ENCODE peak calls at places on chromosome 13, in nine cellular contexts. C is A549, F is substantia nigra, K is thoracic aorta, A is ovary, X is iPS DF 6.9, M is PC-9, U is heart right ventricle, B is H9. Q is an unnamed sample.

GRCh38 chr13:100597253-100597652 is 8.7 kb upstream of the GGACT start:
- DNase-seq in C (no peak), F (no peak), K (no peak), A (no peak), X (no peak), M (peak; percentile 42), U (no peak), B (no peak), Q (no peak)

GRCh38 chr13:106566682-106567420 is 1.1 kb downstream of the ARGLU1 start:
- DNase-seq in C (peak; percentile 55), F (peak; percentile 63), K (no peak), A (peak; percentile 68), X (no peak), M (peak; percentile 51), U (peak; percentile 66), B (peak; percentile 56), Q (no peak)

GRCh38 chr13:38872693-38873092 is 117.9 kb downstream of the STOML3 start:
- DNase-seq in C (peak; percentile 41), F (peak; percentile 21), K (no peak), A (peak; percentile 38), X (peak; percentile 29), M (no peak), U (peak; percentile 12), B (peak; percentile 67), Q (no peak)

GRCh38 chr13:101916108-101916757 is 463.8 kb downstream of the ITGBL1 start:
- DNase-seq in C (peak; percentile 37), F (no peak), K (no peak), A (no peak), X (no peak), M (no peak), U (peak; percentile 40), B (peak; percentile 77), Q (no peak)

GRCh38 chr13:26476111-26476743 is 81.3 kb upstream of the WASF3 start:
- DNase-seq in C (no peak), F (no peak), K (no peak), A (peak; percentile 46), X (no peak), M (no peak), U (no peak), B (peak; percentile 84), Q (no peak)

GRCh38 chr13:87527036-87527435 is 144.1 kb upstream of the SLITRK5 start:
- DNase-seq in C (no peak), F (no peak), K (no peak), A (no peak), X (no peak), M (no peak), U (no peak), B (no peak), Q (no peak)

GRCh38 chr13:31166591-31166990 is 4.9 kb upstream of the HSPH1 start:
- DNase-seq in C (peak; percentile 16), F (no peak), K (no peak), A (no peak), X (no peak), M (peak; percentile 53), U (no peak), B (no peak), Q (no peak)

GRCh38 chr13:68359105-68359504 is 1129.0 kb upstream of the PCDH9 start:
- DNase-seq in C (no peak), F (no peak), K (no peak), A (no peak), X (no peak), M (no peak), U (no peak), B (no peak), Q (no peak)

GRCh38 chr13:84393981-84394625 is 511.8 kb upstream of the SLITRK1 start:
- DNase-seq in C (no peak), F (no peak), K (no peak), A (no peak), X (no peak), M (no peak), U (no peak), B (no peak), Q (peak; percentile 41)

GRCh38 chr13:99353836-99354235 is 46.6 kb upstream of the GPR183 start:
- DNase-seq in C (no peak), F (no peak), K (no peak), A (no peak), X (no peak), M (no peak), U (no peak), B (no peak), Q (no peak)

GRCh38 chr13:51770681-51771417 is 33.1 kb downstream of the DHRS12 start:
- DNase-seq in C (no peak), F (no peak), K (no peak), A (no peak), X (no peak), M (no peak), U (no peak), B (no peak), Q (no peak)
- H3K27ac ChIP-seq in C (no peak overlapping the region), F (peak overlapping the region; percentile 38), K (peak overlapping the region; percentile 84), A (peak overlapping the region; percentile 97), X (no peak overlapping the region), M (no peak overlapping the region), U (peak overlapping the region; percentile 60), B (no peak overlapping the region), Q (no peak overlapping the region)

DNA sequence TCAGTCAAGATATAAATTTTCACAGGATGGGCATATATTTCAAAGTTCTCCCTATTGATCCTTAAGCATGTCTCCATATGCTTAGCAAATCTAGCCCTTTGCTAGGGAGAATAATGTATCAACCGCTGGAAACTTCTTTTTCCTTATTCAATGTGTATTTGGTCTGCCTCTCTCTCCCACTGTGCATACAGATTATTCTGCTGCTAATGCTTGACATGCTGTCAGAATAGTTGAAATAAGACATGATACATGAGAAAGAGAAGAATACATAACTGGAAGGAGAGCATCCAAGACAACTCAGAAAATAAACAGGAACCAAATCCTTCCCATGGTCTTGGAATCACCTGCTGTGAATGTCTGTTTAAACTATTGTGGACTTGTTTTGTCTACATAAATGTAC is 1103.1 kb downstream of the EFNB2 start:
- DNase-seq in C (no peak), F (no peak), K (no peak), A (no peak), X (no peak), M (no peak), U (no peak), B (no peak), Q (no peak)
- H3K27ac ChIP-seq in C (no peak overlapping the region), F (no peak overlapping the region), K (no peak overlapping the region), A (no peak overlapping the region), X (no peak overlapping the region), M (no peak overlapping the region), U (no peak overlapping the region), B (no peak overlapping the region), Q (no peak overlapping the region)

DNA sequence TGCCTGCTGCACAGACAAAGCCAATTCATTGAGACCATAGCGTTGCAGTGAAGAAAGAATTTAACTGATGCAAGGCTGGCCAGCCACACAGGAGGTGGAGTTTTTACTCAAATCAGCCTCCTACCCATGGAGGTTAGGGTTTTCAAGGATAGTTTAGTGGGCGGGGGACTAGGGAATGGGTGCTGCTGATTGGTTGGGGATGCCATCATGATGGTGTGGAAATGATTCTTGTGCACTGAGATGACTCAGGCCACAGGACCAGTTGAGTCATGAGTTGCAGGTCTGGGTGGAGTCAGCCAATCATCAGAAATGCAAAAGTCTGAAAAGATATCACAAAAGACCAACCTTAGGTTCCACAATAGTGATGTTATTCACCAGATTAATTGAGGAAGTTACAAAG is 359.6 kb downstream of the FOXO1 start:
- DNase-seq in C (no peak), F (no peak), K (no peak), A (no peak), X (no peak), M (no peak), U (no peak), B (no peak), Q (no peak)
- H3K27ac ChIP-seq in C (no peak overlapping the region), F (no peak overlapping the region), K (no peak overlapping the region), A (no peak overlapping the region), X (no peak overlapping the region), M (no peak overlapping the region), U (no peak overlapping the region), B (no peak overlapping the region), Q (no peak overlapping the region)

GRCh38 chr13:41565221-41565620 is 107.9 kb downstream of the RGCC start:
- DNase-seq in C (no peak), F (peak; percentile 40), K (no peak), A (no peak), X (no peak), M (no peak), U (no peak), B (no peak), Q (no peak)
- H3K27ac ChIP-seq in C (no peak overlapping the region), F (peak overlapping the region; percentile 98), K (no peak overlapping the region), A (no peak overlapping the region), X (no peak overlapping the region), M (no peak overlapping the region), U (no peak overlapping the region), B (no peak overlapping the region), Q (no peak overlapping the region)

DNA sequence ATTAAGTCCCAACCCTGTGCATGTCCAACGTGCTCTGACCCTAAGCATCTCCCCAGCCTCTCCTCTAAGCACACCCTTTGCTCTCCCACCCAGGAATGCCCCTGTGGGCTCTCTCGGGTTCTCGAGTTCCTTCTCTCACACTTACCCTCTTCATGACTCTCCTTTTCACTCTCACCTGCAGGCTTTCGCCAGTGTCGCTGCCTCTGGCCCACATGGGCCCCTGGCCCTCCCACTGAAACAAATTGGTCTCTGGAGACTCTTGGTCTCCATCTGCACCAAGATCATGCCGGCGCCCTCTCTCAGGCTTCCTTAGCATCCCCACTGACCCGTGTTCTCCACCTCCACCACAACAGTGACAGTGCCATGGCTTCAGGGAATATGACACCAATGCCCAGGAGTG is 19.6 kb upstream of the SACS start:
- DNase-seq in C (no peak), F (no peak), K (no peak), A (no peak), X (no peak), M (no peak), U (no peak), B (no peak), Q (no peak)
- H3K27ac ChIP-seq in C (no peak overlapping the region), F (no peak overlapping the region), K (no peak overlapping the region), A (no peak overlapping the region), X (no peak overlapping the region), M (no peak overlapping the region), U (no peak overlapping the region), B (no peak overlapping the region), Q (no peak overlapping the region)

DNA sequence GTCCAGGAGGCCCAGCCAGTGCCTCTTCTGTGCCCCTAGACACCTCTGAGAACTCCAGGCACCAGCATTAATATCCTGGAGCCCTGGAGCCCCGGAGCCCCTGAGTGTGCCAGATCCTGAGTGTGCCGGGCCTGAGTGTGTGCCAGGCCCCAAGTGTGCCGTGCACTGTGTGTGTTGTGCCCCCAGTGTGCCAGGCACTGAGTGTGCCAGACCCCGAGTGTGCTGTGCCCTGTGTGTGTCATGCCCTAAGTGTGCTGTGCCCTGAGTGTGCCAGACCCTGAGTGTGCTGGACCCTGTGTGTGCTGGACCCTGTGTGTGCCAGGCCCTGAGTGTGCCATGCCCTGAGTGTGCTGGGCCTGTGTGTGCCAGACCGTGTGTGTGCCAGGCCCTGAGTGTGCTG is 54.1 kb downstream of the C13orf46 start:
- DNase-seq in C (no peak), F (no peak), K (no peak), A (peak; percentile 19), X (no peak), M (no peak), U (no peak), B (peak; percentile 17), Q (no peak)
- H3K27ac ChIP-seq in C (no peak overlapping the region), F (no peak overlapping the region), K (no peak overlapping the region), A (no peak overlapping the region), X (no peak overlapping the region), M (no peak overlapping the region), U (no peak overlapping the region), B (no peak overlapping the region), Q (no peak overlapping the region)

DNA sequence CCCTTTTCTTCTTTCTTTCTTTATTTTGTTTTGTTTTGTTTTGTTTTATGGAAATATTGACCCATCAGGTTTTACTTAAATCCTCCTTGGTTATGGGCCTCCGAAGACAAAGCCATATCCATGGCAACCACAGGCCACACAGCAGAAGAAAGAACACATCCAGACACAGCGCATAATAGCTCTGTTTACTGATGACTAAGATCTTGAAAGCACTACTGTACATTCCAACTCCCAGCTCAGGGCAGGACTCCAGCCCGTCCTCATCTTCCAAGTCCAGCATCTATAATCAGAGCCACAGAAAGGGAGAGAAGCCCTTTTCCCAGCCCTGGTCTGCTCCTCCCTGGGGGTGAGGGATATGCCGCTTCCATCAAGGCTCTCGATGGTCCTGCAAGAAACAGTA is 84.3 kb downstream of the NUFIP1 start:
- DNase-seq in C (peak; percentile 75), F (peak; percentile 28), K (peak; percentile 16), A (peak; percentile 76), X (no peak), M (peak; percentile 74), U (peak; percentile 28), B (no peak), Q (no peak)
- H3K27ac ChIP-seq in C (peak overlapping the region; percentile 68), F (peak overlapping the region; percentile 52), K (peak overlapping the region; percentile 16), A (no peak overlapping the region), X (no peak overlapping the region), M (no peak overlapping the region), U (no peak overlapping the region), B (no peak overlapping the region), Q (no peak overlapping the region)